ENCODE peak calls at places on chromosomes 4 and X, in seven cellular contexts. I is IMR-90, W is H1, N is H9, M is mesenchymal stem cell, C is trophoblast cell, J is mesendoderm. S is an unnamed sample.

GRCh38 chr4:62644372-62644771 is 1444.2 kb downstream of the ADGRL3 start:
- DNase-seq in I (no peak), W (no peak), N (peak; percentile 27), M (peak; percentile 29), C (no peak), J (peak; percentile 83), S (peak; percentile 38)

GRCh38 chrX:147875866-147876596 is 35.7 kb upstream of the FMR1 start:
- DNase-seq in I (no peak), W (no peak), N (no peak), M (peak; percentile 1), C (peak; percentile 45), J (no peak), S (no peak)

GRCh38 chr4:143023519-143023918 is 161.2 kb upstream of the USP38 start:
- DNase-seq in I (no peak), W (no peak), N (no peak), M (no peak), C (no peak), J (no peak), S (no peak)

GRCh38 chr4:178255172-178255571 is 812.9 kb upstream of the AGA start:
- DNase-seq in I (no peak), W (no peak), N (no peak), M (no peak), C (no peak), J (no peak), S (no peak)

GRCh38 chrX:48278958-48279357 is 23.8 kb downstream of the SSX1 start:
- DNase-seq in I (no peak), W (no peak), N (peak; percentile 22), M (no peak), C (peak; percentile 6), J (peak; percentile 13), S (no peak)

GRCh38 chr4:168585168-168586091 is 88.6 kb downstream of the PALLD start:
- DNase-seq in I (peak; percentile 82), W (peak; percentile 78), N (peak; percentile 82), M (peak; percentile 82), C (peak; percentile 88), J (peak; percentile 87), S (peak; percentile 65)

GRCh38 chr4:38869511-38869910 is 1.9 kb downstream of the FAM114A1 start:
- DNase-seq in I (no peak), W (no peak), N (no peak), M (no peak), C (no peak), J (no peak), S (no peak)

GRCh38 chr4:185833055-185833598 is 21.1 kb upstream of the SORBS2 start:
- DNase-seq in I (peak; percentile 21), W (no peak), N (no peak), M (no peak), C (no peak), J (peak; percentile 50), S (no peak)

GRCh38 chr4:108256538-108256937 is 87.8 kb upstream of the LEF1 start:
- DNase-seq in I (no peak), W (no peak), N (no peak), M (no peak), C (no peak), J (no peak), S (no peak)

GRCh38 chrX:8845469-8845868 is 44.3 kb upstream of the FAM9A start:
- DNase-seq in I (no peak), W (no peak), N (no peak), M (no peak), C (peak; percentile 2), J (no peak), S (no peak)

GRCh38 chr4:83405844-83406816 is 49.5 kb downstream of the HELQ start:
- DNase-seq in I (no peak), W (no peak), N (no peak), M (no peak), C (no peak), J (no peak), S (no peak)

GRCh38 chrX:7996414-7996813 is 69.2 kb upstream of the PNPLA4 start:
- DNase-seq in I (peak; percentile 40), W (no peak), N (no peak), M (peak; percentile 38), C (peak; percentile 69), J (peak; percentile 27), S (peak; percentile 8)

GRCh38 chr4:76213415-76214268 is at the start of gene SCARB2:
- DNase-seq in I (peak; percentile 84), W (peak; percentile 91), N (peak; percentile 83), M (peak; percentile 89), C (peak; percentile 90), J (peak; percentile 86), S (peak; percentile 78)

GRCh38 chr4:24557036-24558022 is 27.0 kb downstream of the DHX15 start:
- DNase-seq in I (peak; percentile 63), W (no peak), N (no peak), M (peak; percentile 48), C (peak; percentile 81), J (no peak), S (no peak)

GRCh38 chrX:24561121-24561520 is 86.0 kb downstream of the PCYT1B start:
- DNase-seq in I (peak; percentile 11), W (no peak), N (no peak), M (no peak), C (no peak), J (peak; percentile 3), S (no peak)

GRCh38 chr4:157204634-157205244 is 15.8 kb upstream of the GRIA2 start:
- DNase-seq in I (peak; percentile 1), W (peak; percentile 82), N (peak; percentile 86), M (no peak), C (peak; percentile 43), J (peak; percentile 63), S (no peak)

GRCh38 chr4:126874533-126874932 is 758.2 kb upstream of the INTU start:
- DNase-seq in I (no peak), W (no peak), N (no peak), M (no peak), C (no peak), J (no peak), S (no peak)

GRCh38 chr4:138090145-138090917 is 151.8 kb downstream of the SLC7A11 start:
- DNase-seq in I (peak; percentile 83), W (peak; percentile 67), N (peak; percentile 42), M (peak; percentile 83), C (peak; percentile 93), J (peak; percentile 67), S (peak; percentile 68)

GRCh38 chr4:154719087-154719486 is 24.7 kb upstream of the LRAT start:
- DNase-seq in I (no peak), W (no peak), N (no peak), M (no peak), C (no peak), J (peak; percentile 39), S (no peak)

GRCh38 chrX:155880586-155881157 is 473 bp upstream of the VAMP7 start:
- DNase-seq in I (no peak), W (no peak), N (no peak), M (peak; percentile 14), C (no peak), J (no peak), S (no peak)

GRCh38 chr4:7192252-7193039 is at the start of gene SORCS2:
- DNase-seq in I (peak; percentile 39), W (peak; percentile 80), N (peak; percentile 74), M (peak; percentile 48), C (peak; percentile 62), J (peak; percentile 70), S (peak; percentile 65)

GRCh38 chr4:37434469-37434868 is 189.9 kb downstream of the NWD2 start:
- DNase-seq in I (peak; percentile 10), W (no peak), N (no peak), M (peak; percentile 3), C (peak; percentile 44), J (peak; percentile 32), S (no peak)

GRCh38 chr4:25131396-25131795 is 28.9 kb downstream of the SEPSECS start:
- DNase-seq in I (no peak), W (no peak), N (no peak), M (no peak), C (no peak), J (peak; percentile 45), S (no peak)

GRCh38 chr4:155964016-155964891 is 10.6 kb upstream of the CTSO start:
- DNase-seq in I (no peak), W (no peak), N (no peak), M (no peak), C (no peak), J (no peak), S (no peak)

GRCh38 chr4:182294436-182294835 is 51.2 kb downstream of the TENM3 start:
- DNase-seq in I (no peak), W (no peak), N (no peak), M (no peak), C (no peak), J (peak; percentile 14), S (no peak)

DNA sequence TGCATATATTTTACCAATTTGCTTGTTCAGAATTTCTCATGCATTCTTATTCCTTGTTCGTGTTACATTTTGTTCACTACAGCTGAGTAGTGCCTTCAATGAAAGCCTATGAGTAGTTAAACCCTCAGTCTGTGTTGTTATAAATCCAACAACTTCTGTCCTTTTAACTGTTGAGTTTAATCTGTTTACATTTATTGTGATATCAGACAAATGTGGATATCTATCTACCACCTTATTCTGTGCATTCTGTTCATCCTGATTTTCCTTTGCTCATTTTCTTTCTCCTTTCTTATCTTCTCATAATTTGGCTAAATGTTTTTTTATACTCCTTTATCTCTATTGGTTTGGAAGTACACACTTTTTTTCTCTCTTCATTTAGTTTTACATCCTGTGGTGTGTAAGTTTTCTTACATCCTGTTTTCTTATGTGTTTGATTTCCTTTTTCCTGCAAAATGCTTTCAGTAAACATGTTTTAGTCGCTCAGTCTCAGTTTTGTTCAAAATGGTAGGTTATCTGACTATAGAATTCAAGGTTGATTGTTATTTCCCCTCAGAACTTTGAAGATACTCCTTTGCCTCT is 54.2 kb downstream of the CASP6 start:
- DNase-seq in I (no peak), W (no peak), N (no peak), M (no peak), C (no peak), J (no peak), S (no peak)
- H3K18ac ChIP-seq in I (no peak overlapping the region), W (no peak overlapping the region), N (no peak overlapping the region), M (no peak overlapping the region), C (no peak overlapping the region), J (no peak overlapping the region), S (no peak overlapping the region)

GRCh38 chr4:123546123-123546654 is 149.6 kb downstream of the SPRY1 start:
- DNase-seq in I (no peak), W (no peak), N (no peak), M (no peak), C (peak; percentile 47), J (no peak), S (no peak)
- H3K27ac ChIP-seq in I (no peak overlapping the region), W (no peak overlapping the region), N (peak overlapping the region; percentile 74), M (peak overlapping the region; percentile 65), C (peak overlapping the region; percentile 64), J (no peak overlapping the region), S (no peak overlapping the region)

DNA sequence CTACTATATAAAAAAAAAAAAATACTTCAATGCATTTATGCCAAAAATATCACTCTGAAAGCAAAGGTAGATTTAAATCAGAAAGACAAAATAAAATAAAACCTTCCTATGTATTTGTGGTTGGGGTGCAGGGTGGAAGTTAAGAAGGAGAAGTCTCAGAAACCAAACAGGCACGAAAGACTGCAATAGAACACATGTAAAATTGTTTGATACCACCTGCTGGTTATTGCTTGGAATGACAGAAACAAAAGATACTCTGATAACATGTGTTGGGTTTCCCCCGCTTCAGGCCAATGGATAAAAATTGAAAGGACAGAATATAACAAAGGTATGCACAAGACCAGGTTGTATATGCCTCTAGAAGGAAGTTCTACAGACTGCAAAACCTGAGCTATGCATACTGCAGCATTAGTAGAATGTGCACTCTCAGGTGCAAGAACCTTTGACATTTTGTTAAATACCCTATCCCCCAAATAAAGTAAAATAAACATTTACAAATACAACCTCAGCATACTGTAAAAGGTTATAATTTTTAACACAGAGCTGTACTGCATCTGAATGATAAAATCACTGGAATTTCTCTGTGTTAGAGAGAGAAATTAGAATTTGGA is 118.8 kb downstream of the GABRA2 start:
- DNase-seq in I (peak; percentile 4), W (no peak), N (no peak), M (peak; percentile 49), C (peak; percentile 34), J (peak; percentile 42), S (no peak)
- H3K18ac ChIP-seq in I (no peak overlapping the region), W (no peak overlapping the region), N (no peak overlapping the region), M (no peak overlapping the region), C (no peak overlapping the region), J (no peak overlapping the region), S (no peak overlapping the region)

GRCh38 chr4:153364061-153364460 is 19.6 kb downstream of the MND1 start:
- DNase-seq in I (no peak), W (no peak), N (no peak), M (no peak), C (no peak), J (no peak), S (no peak)
- H3K27ac ChIP-seq in I (no peak overlapping the region), W (no peak overlapping the region), N (no peak overlapping the region), M (no peak overlapping the region), C (no peak overlapping the region), J (no peak overlapping the region), S (no peak overlapping the region)